ENCODE peak calls at places on chromosomes 1 and 21, in four cellular contexts. P is lung, O is endodermal cell, F is tibial nerve. I is an unnamed sample.

GRCh38 chr1:246947255-246947654 is 15.5 kb upstream of the AHCTF1 start:
- DNase-seq in O (no peak), P (peak; percentile 36), F (peak; percentile 24), I (no peak)

GRCh38 chr1:19331262-19331878 is 19.2 kb downstream of the SLC66A1 start:
- DNase-seq in P (no peak), O (no peak), F (no peak), I (no peak)

GRCh38 chr1:59443355-59443754 is 146.5 kb downstream of the FGGY start:
- DNase-seq in O (no peak), P (no peak), F (no peak), I (no peak)

GRCh38 chr1:64933296-64934070 is 32.9 kb downstream of the JAK1 start:
- DNase-seq in P (peak; percentile 46), O (no peak), F (no peak), I (no peak)

GRCh38 chr1:172117800-172118199 is 276.5 kb downstream of the DNM3 start:
- DNase-seq in P (no peak), F (no peak), O (no peak), I (no peak)

GRCh38 chr1:230263573-230264195 is 162.4 kb downstream of the PGBD5 start:
- DNase-seq in O (peak; percentile 31), P (no peak), F (no peak), I (no peak)

GRCh38 chr1:108082006-108082405 is 117.0 kb upstream of the VAV3 start:
- DNase-seq in O (no peak), P (no peak), F (no peak), I (no peak)

GRCh38 chr1:156838972-156839371 is 19.9 kb downstream of the INSRR start:
- DNase-seq in F (no peak), P (no peak), O (peak; percentile 87), I (no peak)

GRCh38 chr21:38984982-38985422 is 179.3 kb downstream of the ETS2 start:
- DNase-seq in P (no peak), F (no peak), O (no peak), I (no peak)

GRCh38 chr1:36151845-36152203 is 2.5 kb upstream of the TRAPPC3 start:
- DNase-seq in O (no peak), F (no peak), P (no peak), I (no peak)

GRCh38 chr1:64082459-64082858 is 121.0 kb upstream of the UBE2U start:
- DNase-seq in O (no peak), P (no peak), F (no peak), I (no peak)

GRCh38 chr21:45211661-45212060 is 76.0 kb downstream of the POFUT2 start:
- DNase-seq in P (no peak), O (no peak), F (no peak), I (no peak)
- H3K27me3 ChIP-seq in P (no peaks in the 10 kb centered on the region), O (no peaks in the 10 kb centered on the region), F (no peaks in the 10 kb centered on the region), I (no peaks in the 10 kb centered on the region)

GRCh38 chr1:60573726-60574409 is 500.3 kb upstream of the C1orf87 start:
- DNase-seq in F (no peak), O (no peak), P (no peak), I (no peak)

GRCh38 chr1:60573121-60573520 is 499.6 kb upstream of the C1orf87 start:
- DNase-seq in O (no peak), F (no peak), P (no peak), I (no peak)

GRCh38 chr1:60569189-60569588 is 495.6 kb upstream of the C1orf87 start:
- DNase-seq in F (no peak), P (no peak), O (no peak), I (no peak)

GRCh38 chr1:60572378-60572777 is 498.8 kb upstream of the C1orf87 start:
- DNase-seq in F (no peak), O (no peak), P (no peak), I (no peak)

GRCh38 chr1:60571811-60572210 is 498.2 kb upstream of the C1orf87 start:
- DNase-seq in P (no peak), O (no peak), F (no peak), I (no peak)
- H3K27ac ChIP-seq in P (no peak overlapping the region), O (no peak overlapping the region), F (no peak overlapping the region), I (no peak overlapping the region)

GRCh38 chr1:6414443-6414844 is 5.3 kb downstream of the HES2 start:
- DNase-seq in F (no peak), O (peak; percentile 90), P (no peak), I (no peak)

GRCh38 chr1:6414881-6415280 is 4.8 kb downstream of the HES2 start:
- DNase-seq in P (no peak), O (no peak), F (no peak), I (no peak)

GRCh38 chr1:6410248-6410893 is 9.3 kb downstream of the HES2 start:
- DNase-seq in F (no peak), O (no peak), P (no peak), I (no peak)

GRCh38 chr1:6409733-6410132 is 10.0 kb downstream of the HES2 start:
- DNase-seq in F (no peak), O (no peak), P (no peak), I (no peak)

GRCh38 chr1:6412896-6413295 is 6.8 kb downstream of the HES2 start:
- DNase-seq in P (no peak), F (no peak), O (no peak), I (no peak)
- H3K27me3 ChIP-seq in P (no peaks in the 10 kb centered on the region), F (no peaks in the 10 kb centered on the region), O (peaks cover 41% of the 10 kb centered on the region), I (peaks cover 14% of the 10 kb centered on the region)

GRCh38 chr1:154454391-154455120 is 47.5 kb upstream of the TDRD10 start:
- DNase-seq in F (no peak), P (no peak), O (no peak), I (no peak)

GRCh38 chr1:154456631-154457030 is 45.4 kb upstream of the TDRD10 start:
- DNase-seq in O (no peak), F (no peak), P (no peak), I (no peak)

GRCh38 chr1:154448271-154448905 is 43.2 kb downstream of the IL6R start:
- DNase-seq in F (no peak), O (no peak), P (no peak), I (no peak)

GRCh38 chr1:154453577-154454352 is 48.3 kb upstream of the TDRD10 start:
- DNase-seq in O (no peak), P (no peak), F (no peak), I (no peak)

DNA sequence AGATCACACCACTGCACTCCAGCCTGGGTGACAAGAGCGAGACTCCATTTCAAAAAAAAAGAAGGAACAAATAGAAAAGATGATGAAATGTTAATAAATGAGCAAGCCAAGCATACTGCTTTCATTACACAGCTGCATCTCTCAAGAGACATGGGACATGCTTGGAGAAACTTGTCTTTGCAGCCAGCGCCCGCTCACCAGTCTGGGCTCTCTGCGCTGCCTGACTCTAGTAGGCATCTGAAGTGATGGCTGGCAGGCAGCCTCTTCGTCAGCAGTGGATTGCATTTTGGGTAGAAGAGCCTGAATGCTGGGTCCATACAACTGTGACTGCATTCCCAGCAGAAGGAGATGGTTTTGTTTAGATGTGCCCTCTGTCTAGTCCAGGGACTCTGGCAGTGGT is 48.0 kb downstream of the IL6R start:
- DNase-seq in F (no peak), O (no peak), P (no peak), I (no peak)
- H3K27ac ChIP-seq in F (no peak overlapping the region), O (no peak overlapping the region), P (peak overlapping the region; percentile 74), I (peak overlapping the region; percentile 44)

I was measured in esophagus muscularis mucosa.